ENCODE peak calls at places on chromosomes 11 and 22, in five cellular contexts. One of them, this sample, is unnamed.

GRCh38 chr11:2099523-2100316 is 39.5 kb downstream of the IGF2 start:
- DNase-seq in body of pancreas: peak
- DNase-seq in A549: no peak
- DNase-seq in uterus: no peak
- DNase-seq in transverse colon: peak
- DNase-seq in this sample: peak

GRCh38 chr11:27718346-27718852 is 18.1 kb upstream of the BDNF start:
- DNase-seq in transverse colon: peak
- DNase-seq in body of pancreas: peak
- DNase-seq in A549: peak
- DNase-seq in uterus: no peak
- DNase-seq in this sample: no peak

GRCh38 chr11:45662665-45663485 is 2.5 kb downstream of the CHST1 start:
- DNase-seq in uterus: no peak
- DNase-seq in body of pancreas: no peak
- DNase-seq in A549: peak
- DNase-seq in transverse colon: no peak
- DNase-seq in this sample: peak

GRCh38 chr11:16773981-16774710 is 35.7 kb downstream of the C11orf58 start:
- DNase-seq in body of pancreas: no peak
- DNase-seq in A549: no peak
- DNase-seq in uterus: no peak
- DNase-seq in transverse colon: no peak
- DNase-seq in this sample: no peak

GRCh38 chr11:125923012-125923579 is 18.8 kb downstream of the DDX25 start:
- DNase-seq in A549: peak
- DNase-seq in uterus: peak
- DNase-seq in body of pancreas: peak
- DNase-seq in transverse colon: peak
- DNase-seq in this sample: peak

GRCh38 chr11:34044664-34045485 is 6.7 kb upstream of the CAPRIN1 start:
- DNase-seq in A549: peak
- DNase-seq in transverse colon: no peak
- DNase-seq in body of pancreas: no peak
- DNase-seq in uterus: no peak
- DNase-seq in this sample: no peak

GRCh38 chr11:66559862-66560676 is 8.3 kb downstream of the CTSF start:
- DNase-seq in A549: no peak
- DNase-seq in transverse colon: no peak
- DNase-seq in uterus: no peak
- DNase-seq in body of pancreas: no peak
- DNase-seq in this sample: no peak

GRCh38 chr22:30371981-30372380 is 15.2 kb downstream of the CCDC157 start:
- DNase-seq in A549: no peak
- DNase-seq in body of pancreas: no peak
- DNase-seq in transverse colon: no peak
- DNase-seq in uterus: no peak
- DNase-seq in this sample: no peak

GRCh38 chr22:45314054-45314721 is 4.5 kb downstream of the FAM118A start:
- DNase-seq in A549: no peak
- DNase-seq in body of pancreas: no peak
- DNase-seq in uterus: no peak
- DNase-seq in transverse colon: no peak
- DNase-seq in this sample: no peak

GRCh38 chr11:65384301-65384889 is 1.9 kb upstream of the SLC25A45 start:
- DNase-seq in A549: no peak
- DNase-seq in uterus: peak
- DNase-seq in body of pancreas: no peak
- DNase-seq in transverse colon: no peak
- DNase-seq in this sample: peak

GRCh38 chr22:49354516-49355205 is 473.0 kb downstream of the BRD1 start:
- DNase-seq in body of pancreas: no peak
- DNase-seq in uterus: no peak
- DNase-seq in A549: no peak
- DNase-seq in transverse colon: no peak
- DNase-seq in this sample: no peak

GRCh38 chr11:10317776-10318526 is 13.1 kb downstream of the ADM start:
- DNase-seq in body of pancreas: no peak
- DNase-seq in transverse colon: no peak
- DNase-seq in uterus: no peak
- DNase-seq in A549: no peak
- DNase-seq in this sample: no peak

GRCh38 chr11:23723861-23724260 is 773.0 kb upstream of the LUZP2 start:
- DNase-seq in A549: no peak
- DNase-seq in transverse colon: no peak
- DNase-seq in body of pancreas: no peak
- DNase-seq in uterus: no peak
- DNase-seq in this sample: no peak

GRCh38 chr11:31640611-31641010 is 131.0 kb downstream of the ELP4 start:
- DNase-seq in uterus: no peak
- DNase-seq in transverse colon: no peak
- DNase-seq in body of pancreas: peak
- DNase-seq in A549: no peak
- DNase-seq in this sample: no peak

GRCh38 chr11:102518296-102519094 is 12.1 kb downstream of the MMP7 start:
- DNase-seq in A549: no peak
- DNase-seq in transverse colon: no peak
- DNase-seq in body of pancreas: no peak
- DNase-seq in uterus: no peak
- DNase-seq in this sample: no peak

GRCh38 chr11:134260503-134260902 is 7.1 kb downstream of the ACAD8 start:
- DNase-seq in transverse colon: no peak
- DNase-seq in A549: no peak
- DNase-seq in body of pancreas: no peak
- DNase-seq in uterus: no peak
- DNase-seq in this sample: no peak

GRCh38 chr11:104968365-104968855 is at the start of gene CASP4:
- DNase-seq in transverse colon: peak
- DNase-seq in body of pancreas: peak
- DNase-seq in uterus: peak
- DNase-seq in A549: peak
- DNase-seq in this sample: no peak

GRCh38 chr22:28773461-28773867 is 969 bp downstream of the CCDC117 start:
- DNase-seq in body of pancreas: no peak
- DNase-seq in transverse colon: no peak
- DNase-seq in A549: no peak
- DNase-seq in uterus: no peak
- DNase-seq in this sample: no peak

GRCh38 chr11:75445315-75445953 is 12.4 kb upstream of the KLHL35 start:
- DNase-seq in transverse colon: peak
- DNase-seq in uterus: peak
- DNase-seq in A549: peak
- DNase-seq in body of pancreas: peak
- DNase-seq in this sample: peak

GRCh38 chr11:17489729-17490128 is 13.1 kb upstream of the ABCC8 start:
- DNase-seq in A549: no peak
- DNase-seq in uterus: no peak
- DNase-seq in transverse colon: no peak
- DNase-seq in body of pancreas: no peak
- DNase-seq in this sample: no peak

GRCh38 chr11:8959546-8960166 is 4.6 kb downstream of the TMEM9B start:
- DNase-seq in A549: peak
- DNase-seq in body of pancreas: peak
- DNase-seq in uterus: peak
- DNase-seq in transverse colon: peak
- DNase-seq in this sample: peak

GRCh38 chr11:8963569-8964323 is 496 bp downstream of the TMEM9B start:
- DNase-seq in transverse colon: peak
- DNase-seq in body of pancreas: peak
- DNase-seq in A549: peak
- DNase-seq in uterus: peak
- DNase-seq in this sample: peak

GRCh38 chr11:8962827-8963226 is 1.4 kb downstream of the TMEM9B start:
- DNase-seq in body of pancreas: no peak
- DNase-seq in uterus: no peak
- DNase-seq in A549: no peak
- DNase-seq in transverse colon: no peak
- DNase-seq in this sample: no peak

GRCh38 chr11:8967159-8967558 is 2.9 kb upstream of the TMEM9B start:
- DNase-seq in transverse colon: no peak
- DNase-seq in body of pancreas: no peak
- DNase-seq in uterus: no peak
- DNase-seq in A549: no peak
- DNase-seq in this sample: no peak

DNA sequence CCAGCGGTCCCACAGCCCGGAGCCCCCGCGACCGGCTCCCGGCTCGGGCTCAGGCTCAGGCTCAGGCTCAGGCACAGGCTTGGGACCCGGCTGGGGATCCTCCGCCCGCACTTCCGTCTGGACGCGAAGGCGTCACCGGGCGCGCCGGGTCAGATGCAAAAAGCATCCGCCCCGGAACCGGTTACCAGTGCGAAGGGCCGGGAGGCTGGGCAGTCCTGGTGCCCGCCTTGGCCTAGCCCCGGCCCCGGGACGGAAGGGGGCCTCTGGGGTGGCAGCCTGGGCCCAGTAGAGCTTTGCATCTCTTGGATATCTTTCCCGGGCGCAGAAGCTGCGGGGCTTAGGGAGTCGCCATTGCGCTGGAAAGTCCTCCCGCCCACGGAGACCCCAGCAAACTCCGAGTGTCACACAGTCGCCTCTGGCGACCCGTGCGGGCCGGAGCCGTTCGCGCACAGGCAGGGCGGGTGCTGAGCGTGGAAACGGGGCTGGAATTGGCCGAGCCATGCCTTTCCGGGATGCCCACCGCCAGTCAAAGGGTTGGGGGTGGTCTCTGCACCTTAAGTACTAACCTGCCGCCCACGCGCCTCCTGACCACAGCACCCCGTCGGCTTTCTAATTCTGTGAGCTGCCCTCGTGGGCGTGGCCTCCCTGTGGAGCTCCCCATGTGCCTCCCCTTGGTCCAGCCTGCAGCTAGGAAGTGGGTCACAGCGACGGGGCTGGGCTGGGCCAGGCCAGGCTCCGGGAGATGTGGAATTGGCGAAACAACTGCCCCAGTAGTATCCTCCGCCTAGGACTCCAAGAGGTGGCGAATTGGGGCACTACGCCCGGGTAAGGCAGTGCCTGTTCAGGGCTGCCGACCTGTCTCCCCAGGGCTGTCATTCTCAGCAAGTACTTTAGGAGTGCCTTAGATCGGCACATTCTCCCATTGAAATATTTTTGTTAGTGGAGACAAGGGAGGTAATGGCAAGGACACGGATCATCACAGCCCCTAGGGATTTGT is at the start of gene TMEM9B:
- DNase-seq in A549: peak
- DNase-seq in transverse colon: peak
- DNase-seq in uterus: peak
- DNase-seq in body of pancreas: peak
- DNase-seq in this sample: peak
- TF ChIP-seq POLR2A in A549: peak
- TF ChIP-seq POLR2A in transverse colon: peak
- TF ChIP-seq POLR2A in uterus: peak
- TF ChIP-seq POLR2A in body of pancreas: peak
- TF ChIP-seq POLR2A in this sample: peak

GRCh38 chr22:44068422-44069191 is 44.5 kb downstream of the PARVB start:
- DNase-seq in body of pancreas: peak
- DNase-seq in A549: no peak
- DNase-seq in uterus: no peak
- DNase-seq in transverse colon: peak
- DNase-seq in this sample: no peak
- TF ChIP-seq CTCF in body of pancreas: no peak
- TF ChIP-seq CTCF in A549: no peak
- TF ChIP-seq CTCF in uterus: no peak
- TF ChIP-seq CTCF in transverse colon: no peak
- TF ChIP-seq CTCF in this sample: no peak

GRCh38 chr22:37894939-37895670 is 11.0 kb upstream of the MICALL1 start:
- DNase-seq in transverse colon: no peak
- DNase-seq in A549: no peak
- DNase-seq in uterus: no peak
- DNase-seq in body of pancreas: no peak
- DNase-seq in this sample: no peak
- H3K27ac ChIP-seq in transverse colon: peak
- H3K27ac ChIP-seq in A549: peak
- H3K27ac ChIP-seq in uterus: peak
- H3K27ac ChIP-seq in body of pancreas: peak
- H3K27ac ChIP-seq in this sample: no peak

GRCh38 chr11:47274495-47275235 is 4.7 kb downstream of the MADD start:
- DNase-seq in uterus: no peak
- DNase-seq in A549: no peak
- DNase-seq in body of pancreas: no peak
- DNase-seq in transverse colon: no peak
- DNase-seq in this sample: no peak
- TF ChIP-seq POLR2A in uterus: no peak
- TF ChIP-seq POLR2A in A549: no peak
- TF ChIP-seq POLR2A in body of pancreas: no peak
- TF ChIP-seq POLR2A in transverse colon: no peak
- TF ChIP-seq POLR2A in this sample: no peak

DNA sequence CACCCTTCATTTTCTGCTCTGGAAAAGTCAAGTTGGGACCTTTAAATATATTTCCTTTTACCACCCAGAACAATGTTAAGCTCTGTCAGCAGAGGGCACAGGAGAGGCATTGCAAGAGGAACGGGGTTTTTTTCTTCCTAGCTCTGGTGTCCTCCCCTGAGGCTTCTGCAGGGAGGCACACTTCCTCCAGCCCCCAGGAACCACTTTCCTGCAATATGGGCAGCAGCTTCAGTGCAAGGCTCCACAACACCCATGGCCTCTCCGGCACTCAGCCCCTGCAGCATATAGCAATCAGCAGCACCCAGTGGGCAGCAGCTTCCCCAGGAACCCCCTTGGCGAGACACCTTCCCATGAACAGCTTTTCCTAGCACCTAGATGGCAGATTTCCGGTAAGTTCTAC is 101.4 kb downstream of the SYT9 start:
- DNase-seq in transverse colon: peak
- DNase-seq in body of pancreas: peak
- DNase-seq in uterus: no peak
- DNase-seq in A549: peak
- DNase-seq in this sample: no peak
- TF ChIP-seq CTCF in transverse colon: peak
- TF ChIP-seq CTCF in body of pancreas: peak
- TF ChIP-seq CTCF in uterus: no peak
- TF ChIP-seq CTCF in A549: peak
- TF ChIP-seq CTCF in this sample: no peak

GRCh38 chr11:118763038-118763437 is 27.9 kb downstream of the DDX6 start:
- DNase-seq in body of pancreas: no peak
- DNase-seq in A549: no peak
- DNase-seq in transverse colon: no peak
- DNase-seq in uterus: no peak
- DNase-seq in this sample: no peak

GRCh38 chr11:118752654-118753053 is 38.3 kb downstream of the DDX6 start:
- DNase-seq in body of pancreas: no peak
- DNase-seq in uterus: no peak
- DNase-seq in transverse colon: no peak
- DNase-seq in A549: no peak
- DNase-seq in this sample: no peak

DNA sequence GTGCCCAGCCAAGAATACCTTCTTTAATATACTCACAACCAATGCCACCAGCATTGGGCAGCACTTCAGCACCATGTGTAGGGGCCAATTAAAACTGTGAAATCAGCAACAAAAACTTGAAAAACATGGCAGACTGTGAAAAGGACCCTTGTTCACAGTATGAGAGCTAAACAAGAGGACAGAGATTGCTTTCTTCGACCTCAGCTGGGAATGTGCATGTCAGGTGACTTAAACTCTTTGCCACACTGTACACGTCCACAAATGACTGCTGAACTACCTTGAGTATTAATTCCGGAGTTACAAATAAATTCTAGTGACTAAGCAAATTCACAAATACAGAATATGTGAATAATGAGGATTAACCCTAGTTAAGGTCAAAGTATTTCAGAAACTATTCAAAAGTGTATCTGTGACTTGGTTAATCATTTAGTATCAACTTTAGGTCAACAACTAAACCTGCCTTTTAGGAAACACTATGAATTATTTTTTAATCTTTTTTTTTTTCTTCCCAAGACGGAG is 33.0 kb downstream of the DDX6 start:
- DNase-seq in uterus: no peak
- DNase-seq in A549: peak
- DNase-seq in body of pancreas: no peak
- DNase-seq in transverse colon: no peak
- DNase-seq in this sample: no peak
- H3K27ac ChIP-seq in uterus: no peak
- H3K27ac ChIP-seq in A549: peak
- H3K27ac ChIP-seq in body of pancreas: peak
- H3K27ac ChIP-seq in transverse colon: no peak
- H3K27ac ChIP-seq in this sample: no peak

This sample was measured in ovary.